ENCODE peak calls at places on chromosomes 4 and X, in six cellular contexts. T is mammary epithelial cell, Q is SK-N-SH, B is endothelial cell of umbilical vein, N is GM23248, H is Karpas-422. S is an unnamed sample. For H3K36me3, the result is how much of the 10 kb centered on the place peaks cover.

GRCh38 chr4:109648266-109648996 is 54.8 kb downstream of the CASP6 start:
- DNase-seq in T (no peak), Q (peak), B (peak), N (no peak), H (no peak), S (no peak)

GRCh38 chr4:108829981-108830492 is 67.2 kb upstream of the ETNPPL start:
- DNase-seq in T (no peak), Q (no peak), B (no peak), N (peak), H (no peak), S (no peak)

GRCh38 chr4:38004062-38004461 is 43.9 kb downstream of the PTTG2 start:
- DNase-seq in T (no peak), Q (no peak), B (no peak), N (no peak), H (no peak), S (no peak)

GRCh38 chr4:10354225-10354624 is 103.0 kb downstream of the ZNF518B start:
- DNase-seq in T (no peak), Q (no peak), B (no peak), N (no peak), H (no peak), S (no peak)

GRCh38 chr4:76748649-76749048 is 149.3 kb downstream of the SOWAHB start:
- DNase-seq in T (no peak), Q (peak), B (peak), N (peak), H (peak), S (no peak)

GRCh38 chr4:169133932-169134331 is 123.9 kb upstream of the CBR4 start:
- DNase-seq in T (no peak), Q (no peak), B (no peak), N (no peak), H (no peak), S (no peak)

GRCh38 chr4:183504930-183505555 is at the start of gene ING2:
- DNase-seq in T (peak), Q (peak), B (peak), N (peak), H (peak), S (no peak)

GRCh38 chr4:9816285-9816684 is 34.9 kb downstream of the DRD5 start:
- DNase-seq in T (no peak), Q (no peak), B (no peak), N (no peak), H (no peak), S (no peak)

GRCh38 chr4:48944252-48944651 is 37.7 kb upstream of the OCIAD2 start:
- DNase-seq in T (peak), Q (no peak), B (no peak), N (peak), H (no peak), S (no peak)

GRCh38 chr4:129668092-129668491 is 572.1 kb downstream of the C4orf33 start:
- DNase-seq in T (no peak), Q (no peak), B (no peak), N (no peak), H (no peak), S (no peak)

GRCh38 chr4:168541608-168541953 is 44.7 kb downstream of the PALLD start:
- DNase-seq in T (peak), Q (no peak), B (no peak), N (peak), H (no peak), S (no peak)

GRCh38 chr4:78722880-78723279 is 53.3 kb upstream of the BMP2K start:
- DNase-seq in T (no peak), Q (no peak), B (no peak), N (no peak), H (no peak), S (no peak)

GRCh38 chr4:184826315-184827266 is 823 bp upstream of the ACSL1 start:
- DNase-seq in T (no peak), Q (no peak), B (peak), N (peak), H (peak), S (no peak)

GRCh38 chr4:188029114-188029513 is 33.5 kb downstream of the ZFP42 start:
- DNase-seq in T (no peak), Q (no peak), B (no peak), N (no peak), H (no peak), S (no peak)

GRCh38 chr4:14906805-14907204 is 95.5 kb upstream of the CPEB2 start:
- DNase-seq in T (peak), Q (no peak), B (no peak), N (no peak), H (no peak), S (no peak)

GRCh38 chrX:150913511-150913910 is 15.0 kb upstream of the CD99L2 start:
- DNase-seq in T (no peak), Q (no peak), B (no peak), N (peak), H (no peak), S (peak)

GRCh38 chr4:99457676-99458075 is 22.5 kb upstream of the ADH7 start:
- DNase-seq in T (peak), Q (no peak), B (no peak), N (no peak), H (no peak), S (no peak)

GRCh38 chrX:118521435-118521834 is 25.8 kb downstream of the DOCK11 start:
- DNase-seq in T (no peak), Q (no peak), B (no peak), N (peak), H (no peak), S (no peak)

GRCh38 chrX:1486177-1486576 is 33.5 kb upstream of the ASMTL start:
- DNase-seq in T (no peak), Q (no peak), B (no peak), N (no peak), H (no peak), S (no peak)

GRCh38 chr4:74123065-74123728 is 24.2 kb upstream of the CXCL2 start:
- DNase-seq in T (no peak), Q (no peak), B (no peak), N (peak), H (no peak), S (peak)

GRCh38 chr4:76067652-76068286 is 6.7 kb upstream of the ART3 start:
- DNase-seq in T (peak), Q (peak), B (peak), N (peak), H (peak), S (peak)

GRCh38 chr4:25110653-25111329 is 49.5 kb downstream of the SEPSECS start:
- DNase-seq in T (no peak), Q (no peak), B (no peak), N (no peak), H (no peak), S (no peak)

GRCh38 chr4:84167089-84167488 is 332.0 kb downstream of the NKX6-1 start:
- DNase-seq in T (no peak), Q (no peak), B (no peak), N (no peak), H (no peak), S (no peak)

GRCh38 chrX:39969099-39969825 is 128.5 kb downstream of the BCOR start:
- DNase-seq in T (no peak), Q (no peak), B (peak), N (no peak), H (no peak), S (no peak)

DNA sequence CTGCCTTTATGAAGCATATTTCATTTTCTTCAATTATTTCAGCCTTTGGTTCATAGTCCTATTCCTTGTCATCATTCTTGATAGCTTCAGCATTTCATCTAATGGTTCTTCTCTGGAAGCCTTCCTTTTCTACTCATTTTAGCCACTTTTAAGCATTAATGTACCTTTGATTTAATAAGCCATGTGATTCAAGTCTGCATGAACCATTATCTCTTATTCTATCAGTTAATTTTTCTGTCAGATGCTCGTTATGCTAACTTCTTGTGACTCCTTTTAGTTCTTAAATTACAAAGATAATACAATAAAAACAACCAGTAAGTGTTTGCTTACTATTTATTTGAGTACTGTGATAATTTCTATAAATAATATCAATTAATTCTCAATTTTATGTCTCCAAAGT is 210.1 kb upstream of the MAB21L2 start:
- DNase-seq in T (no peak), Q (no peak), B (no peak), N (no peak), H (no peak), S (no peak)
- H3K27ac ChIP-seq in T (no peak), Q (no peak), B (no peak), N (no peak), H (no peak), S (no peak)

DNA sequence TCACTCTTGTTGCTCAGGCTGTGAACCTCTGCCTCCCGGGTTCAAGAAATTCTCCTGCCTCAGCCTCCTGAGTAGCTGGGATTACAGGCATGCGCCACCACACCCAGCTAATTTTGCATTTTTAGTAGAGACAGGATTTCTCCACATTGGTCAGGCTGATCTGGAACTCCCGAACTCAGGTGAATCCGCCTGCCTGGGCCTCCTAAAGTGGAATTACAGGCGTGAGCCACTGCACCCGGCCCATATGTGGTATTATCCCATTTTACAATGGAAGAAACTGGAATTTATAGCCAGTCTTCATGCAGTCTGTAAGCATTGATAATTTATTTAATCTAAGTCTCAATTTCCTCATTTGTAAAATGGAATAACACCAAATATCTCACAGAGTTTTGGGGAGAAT is 161.8 kb downstream of the GABRB1 start:
- DNase-seq in T (no peak), Q (no peak), B (no peak), N (no peak), H (no peak), S (no peak)
- H3K9ac ChIP-seq in T (no peak), Q (no peak), B (no peak), N (no peak), H (no peak), S (no peak)

DNA sequence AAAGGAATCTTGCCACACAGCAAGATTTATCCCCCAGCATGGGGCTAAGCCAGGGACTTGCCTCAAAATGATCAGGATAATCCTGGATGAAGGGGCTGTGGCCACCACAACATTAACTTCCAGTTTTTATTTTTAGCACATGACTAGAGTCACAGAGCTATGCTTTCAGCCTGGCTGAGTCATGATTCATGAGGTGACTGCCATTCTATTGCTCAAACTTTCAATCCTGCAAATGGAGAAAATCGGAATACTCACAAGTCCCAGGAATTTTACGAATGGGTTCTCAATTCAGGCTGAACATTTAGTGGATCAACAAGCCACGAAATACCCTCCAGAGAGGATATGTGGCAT is 70.7 kb upstream of the HPGD start:
- DNase-seq in T (peak), Q (no peak), B (no peak), N (peak), H (no peak), S (no peak)
- H3K36me3 ChIP-seq in T (under half), Q (under half), B (under half), N (under half), H (under half), S (under half)

GRCh38 chr4:156255608-156256007 is 301.9 kb upstream of the CTSO start:
- DNase-seq in T (no peak), Q (no peak), B (no peak), N (no peak), H (no peak), S (no peak)
- H3K27ac ChIP-seq in T (no peak), Q (no peak), B (no peak), N (no peak), H (no peak), S (no peak)

GRCh38 chr4:995311-996026 is 2.3 kb upstream of the SLC26A1 start:
- DNase-seq in T (no peak), Q (peak), B (no peak), N (no peak), H (no peak), S (no peak)
- H3K9ac ChIP-seq in T (no peak), Q (no peak), B (no peak), N (no peak), H (no peak), S (no peak)

GRCh38 chrX:48560681-48561080 is 13.6 kb upstream of the RBM3 start:
- DNase-seq in T (no peak), Q (no peak), B (no peak), N (no peak), H (no peak), S (no peak)

GRCh38 chrX:48558270-48558669 is 16.0 kb upstream of the RBM3 start:
- DNase-seq in T (peak), Q (no peak), B (peak), N (peak), H (no peak), S (no peak)

GRCh38 chrX:48560056-48560455 is 14.2 kb upstream of the RBM3 start:
- DNase-seq in T (no peak), Q (no peak), B (no peak), N (no peak), H (no peak), S (no peak)

GRCh38 chrX:48559636-48560035 is 14.6 kb upstream of the RBM3 start:
- DNase-seq in T (no peak), Q (no peak), B (no peak), N (no peak), H (no peak), S (no peak)
- H3K36me3 ChIP-seq in T (under half), Q (under half), B (under half), N (under half), H (under half), S (under half)

GRCh38 chr4:94339779-94340178 is 2.9 kb downstream of the HPGDS start:
- DNase-seq in T (no peak), Q (no peak), B (no peak), N (no peak), H (no peak), S (no peak)
- H3K27ac ChIP-seq in T (no peak), Q (no peak), B (no peak), N (no peak), H (no peak), S (peak)

GRCh38 chr4:2297606-2298517 is 36.0 kb upstream of the MXD4 start:
- DNase-seq in T (no peak), Q (no peak), B (no peak), N (no peak), H (peak), S (no peak)
- H3K9ac ChIP-seq in T (no peak), Q (no peak), B (no peak), N (no peak), H (no peak), S (no peak)